ENCODE peak calls at places on chromosomes 4 and X, in seven cellular contexts. Z, S, Y, T, D, W and V are unnamed samples.
A peak's percentile ranks its signal among the peaks of the same experiment; 100 is the strongest.

GRCh38 chr4:40749717-40750460 is at the start of gene NSUN7:
- DNase-seq in Z (peak; percentile 68), S (no peak), Y (no peak), T (peak; percentile 94), D (no peak), W (peak; percentile 23), V (no peak)

GRCh38 chr4:124903995-124904722 is 191.6 kb upstream of the ANKRD50 start:
- DNase-seq in Z (peak; percentile 28), S (no peak), Y (peak; percentile 53), T (peak; percentile 77), D (peak; percentile 50), W (no peak), V (peak; percentile 0)

GRCh38 chrX:153736871-153737441 is 12.3 kb downstream of the ABCD1 start:
- DNase-seq in Z (no peak), S (no peak), Y (no peak), T (no peak), D (no peak), W (no peak), V (no peak)

GRCh38 chr4:182306792-182307507 is 63.7 kb downstream of the TENM3 start:
- DNase-seq in Z (no peak), S (no peak), Y (peak; percentile 24), T (no peak), D (peak; percentile 44), W (no peak), V (no peak)

GRCh38 chr4:185473247-185473646 is 1.7 kb upstream of the CCDC110 start:
- DNase-seq in Z (no peak), S (no peak), Y (no peak), T (no peak), D (no peak), W (no peak), V (no peak)

GRCh38 chrX:18899796-18900380 is 84.0 kb downstream of the PHKA2 start:
- DNase-seq in Z (no peak), S (no peak), Y (peak; percentile 21), T (no peak), D (no peak), W (no peak), V (no peak)

GRCh38 chr4:125741825-125742452 is 427.2 kb downstream of the FAT4 start:
- DNase-seq in Z (peak; percentile 43), S (no peak), Y (peak; percentile 45), T (no peak), D (no peak), W (no peak), V (peak; percentile 47)

GRCh38 chrX:20352935-20353336 is 86.2 kb upstream of the RPS6KA3 start:
- DNase-seq in Z (no peak), S (no peak), Y (no peak), T (no peak), D (no peak), W (no peak), V (no peak)

GRCh38 chr4:139600662-139601061 is 44.6 kb upstream of the SETD7 start:
- DNase-seq in Z (no peak), S (no peak), Y (no peak), T (no peak), D (no peak), W (no peak), V (no peak)

GRCh38 chrX:137743414-137743813 is 177.5 kb downstream of the ZIC3 start:
- DNase-seq in Z (no peak), S (no peak), Y (no peak), T (no peak), D (no peak), W (no peak), V (no peak)

GRCh38 chr4:126916626-126917140 is 716.1 kb upstream of the INTU start:
- DNase-seq in Z (no peak), S (no peak), Y (peak; percentile 61), T (no peak), D (peak; percentile 85), W (no peak), V (no peak)

GRCh38 chr4:7526929-7527535 is 92.3 kb upstream of the PSAPL1 start:
- DNase-seq in Z (no peak), S (no peak), Y (no peak), T (no peak), D (no peak), W (no peak), V (no peak)

GRCh38 chr4:183738961-183739360 is 79.9 kb downstream of the TRAPPC11 start:
- DNase-seq in Z (no peak), S (no peak), Y (no peak), T (no peak), D (no peak), W (no peak), V (no peak)

GRCh38 chr4:80036306-80036705 is 36.7 kb downstream of the ANTXR2 start:
- DNase-seq in Z (no peak), S (no peak), Y (no peak), T (no peak), D (no peak), W (no peak), V (no peak)

GRCh38 chr4:38673109-38673978 is 9.3 kb downstream of the KLF3 start:
- DNase-seq in Z (no peak), S (no peak), Y (peak; percentile 34), T (peak; percentile 71), D (peak; percentile 72), W (peak; percentile 27), V (peak; percentile 50)

GRCh38 chr4:40264995-40265909 is 68.4 kb downstream of the RHOH start:
- DNase-seq in Z (no peak), S (no peak), Y (no peak), T (peak; percentile 27), D (peak; percentile 78), W (peak; percentile 67), V (no peak)

GRCh38 chrX:16282209-16282608 is 114.9 kb downstream of the MAGEB17 start:
- DNase-seq in Z (no peak), S (no peak), Y (no peak), T (no peak), D (no peak), W (no peak), V (no peak)

GRCh38 chr4:13484749-13485345 is 707 bp upstream of the RAB28 start:
- DNase-seq in Z (no peak), S (no peak), Y (peak; percentile 28), T (no peak), D (no peak), W (no peak), V (peak; percentile 2)